ENCODE peak calls at places on chromosomes 2 and 18, in five cellular contexts. O, T, H, G and A are unnamed samples.

GRCh38 chr2:55173422-55174020 is 58.6 kb downstream of the CLHC1 start:
- DNase-seq in O (no peak), T (no peak), H (no peak), G (no peak), A (no peak)

GRCh38 chr2:63755216-63755615 is 86.5 kb upstream of the UGP2 start:
- DNase-seq in O (no peak), T (no peak), H (no peak), G (no peak), A (no peak)

GRCh38 chr2:26526589-26526988 is 48.7 kb upstream of the OTOF start:
- DNase-seq in O (no peak), T (no peak), H (no peak), G (no peak), A (no peak)

GRCh38 chr2:159904565-159905281 is 106.7 kb upstream of the CD302 start:
- DNase-seq in O (peak; percentile 85), T (peak; percentile 50), H (peak; percentile 76), G (peak; percentile 39), A (peak; percentile 92)

GRCh38 chr2:226699321-226699720 is 100.3 kb downstream of the IRS1 start:
- DNase-seq in O (no peak), T (no peak), H (no peak), G (peak; percentile 31), A (no peak)

GRCh38 chr2:39757156-39757555 is 21.9 kb downstream of the THUMPD2 start:
- DNase-seq in O (no peak), T (no peak), H (no peak), G (no peak), A (no peak)

GRCh38 chr18:1848716-1849115 is 722.6 kb downstream of the METTL4 start:
- DNase-seq in O (no peak), T (no peak), H (no peak), G (no peak), A (no peak)

GRCh38 chr2:9630001-9630749 is 622 bp downstream of the YWHAQ start:
- DNase-seq in O (peak; percentile 76), T (peak; percentile 68), H (peak; percentile 96), G (peak; percentile 88), A (peak; percentile 86)

GRCh38 chr2:113806217-113806913 is 49.9 kb upstream of the SLC35F5 start:
- DNase-seq in O (no peak), T (no peak), H (no peak), G (no peak), A (no peak)

GRCh38 chr18:21330122-21330701 is 88.2 kb downstream of the GREB1L start:
- DNase-seq in O (peak; percentile 32), T (no peak), H (peak; percentile 43), G (peak; percentile 82), A (no peak)

GRCh38 chr2:54402350-54402749 is 53.8 kb upstream of the SPTBN1 start:
- DNase-seq in O (no peak), T (no peak), H (no peak), G (no peak), A (no peak)

GRCh38 chr2:25481381-25482310 is 139.9 kb upstream of the DNMT3A start:
- DNase-seq in O (no peak), T (no peak), H (no peak), G (peak; percentile 67), A (no peak)

GRCh38 chr2:134782792-134783191 is 55.6 kb upstream of the ACMSD start:
- DNase-seq in O (no peak), T (peak; percentile 29), H (peak; percentile 56), G (peak; percentile 64), A (peak; percentile 54)

GRCh38 chr18:61606068-61606660 is 272.9 kb downstream of the CDH20 start:
- DNase-seq in O (no peak), T (no peak), H (peak; percentile 94), G (peak; percentile 71), A (no peak)